ENCODE peak calls at places on chromosomes 5 and 9, in five cellular contexts. One of them, this sample, is unnamed.

GRCh38 chr5:37034955-37035354 is 158.4 kb downstream of the NIPBL start:
- DNase-seq in transverse colon: no peak
- DNase-seq in astrocyte of the spinal cord: no peak
- DNase-seq in tibial artery: no peak
- DNase-seq in psoas muscle: no peak
- DNase-seq in this sample: no peak

GRCh38 chr9:94160594-94161501 is 76.6 kb downstream of the PTPDC1 start:
- DNase-seq in tibial artery: no peak
- DNase-seq in transverse colon: no peak
- DNase-seq in psoas muscle: no peak
- DNase-seq in astrocyte of the spinal cord: no peak
- DNase-seq in this sample: no peak

GRCh38 chr5:65721050-65721774 is 697 bp downstream of the SGTB start:
- DNase-seq in transverse colon: peak
- DNase-seq in psoas muscle: peak
- DNase-seq in tibial artery: peak
- DNase-seq in astrocyte of the spinal cord: peak
- DNase-seq in this sample: peak

GRCh38 chr5:126477681-126478117 is 54.5 kb downstream of the GRAMD2B start:
- DNase-seq in transverse colon: no peak
- DNase-seq in psoas muscle: no peak
- DNase-seq in astrocyte of the spinal cord: peak
- DNase-seq in tibial artery: no peak
- DNase-seq in this sample: no peak

GRCh38 chr9:121463026-121463827 is 36.4 kb downstream of the GGTA1 start:
- DNase-seq in astrocyte of the spinal cord: no peak
- DNase-seq in psoas muscle: peak
- DNase-seq in tibial artery: peak
- DNase-seq in transverse colon: peak
- DNase-seq in this sample: peak

GRCh38 chr9:106481003-106481614 is 381.9 kb upstream of the ZNF462 start:
- DNase-seq in psoas muscle: no peak
- DNase-seq in astrocyte of the spinal cord: no peak
- DNase-seq in transverse colon: no peak
- DNase-seq in tibial artery: no peak
- DNase-seq in this sample: no peak

GRCh38 chr9:69174645-69175487 is 789 bp downstream of the TJP2 start:
- DNase-seq in tibial artery: peak
- DNase-seq in transverse colon: peak
- DNase-seq in psoas muscle: peak
- DNase-seq in astrocyte of the spinal cord: peak
- DNase-seq in this sample: peak

GRCh38 chr5:115602585-115603125 is 376 bp upstream of the TICAM2 start:
- DNase-seq in astrocyte of the spinal cord: peak
- DNase-seq in tibial artery: no peak
- DNase-seq in transverse colon: no peak
- DNase-seq in psoas muscle: no peak
- DNase-seq in this sample: no peak

GRCh38 chr9:69136185-69136584 is 37.9 kb upstream of the TJP2 start:
- DNase-seq in tibial artery: no peak
- DNase-seq in psoas muscle: no peak
- DNase-seq in transverse colon: no peak
- DNase-seq in astrocyte of the spinal cord: no peak
- DNase-seq in this sample: no peak

GRCh38 chr5:173321886-173322285 is 6.3 kb downstream of the STC2 start:
- DNase-seq in tibial artery: no peak
- DNase-seq in astrocyte of the spinal cord: no peak
- DNase-seq in psoas muscle: no peak
- DNase-seq in transverse colon: no peak
- DNase-seq in this sample: peak

GRCh38 chr5:178651046-178651810 is 24.4 kb upstream of the CLK4 start:
- DNase-seq in transverse colon: no peak
- DNase-seq in psoas muscle: no peak
- DNase-seq in tibial artery: no peak
- DNase-seq in astrocyte of the spinal cord: peak
- DNase-seq in this sample: peak

GRCh38 chr5:102600964-102601363 is 102.2 kb upstream of the SLCO6A1 start:
- DNase-seq in astrocyte of the spinal cord: peak
- DNase-seq in psoas muscle: no peak
- DNase-seq in transverse colon: no peak
- DNase-seq in tibial artery: no peak
- DNase-seq in this sample: peak

GRCh38 chr5:173327948-173328895 is at the start of gene STC2:
- DNase-seq in transverse colon: peak
- DNase-seq in psoas muscle: peak
- DNase-seq in astrocyte of the spinal cord: peak
- DNase-seq in tibial artery: peak
- DNase-seq in this sample: peak

GRCh38 chr5:143561248-143561647 is 157.8 kb upstream of the NR3C1 start:
- DNase-seq in tibial artery: no peak
- DNase-seq in transverse colon: no peak
- DNase-seq in psoas muscle: no peak
- DNase-seq in astrocyte of the spinal cord: no peak
- DNase-seq in this sample: no peak

GRCh38 chr5:104172976-104173375 is 610.4 kb upstream of the NUDT12 start:
- DNase-seq in astrocyte of the spinal cord: no peak
- DNase-seq in tibial artery: no peak
- DNase-seq in psoas muscle: no peak
- DNase-seq in transverse colon: no peak
- DNase-seq in this sample: no peak

GRCh38 chr9:18857769-18858168 is 175.2 kb downstream of the SAXO1 start:
- DNase-seq in transverse colon: no peak
- DNase-seq in tibial artery: no peak
- DNase-seq in psoas muscle: no peak
- DNase-seq in astrocyte of the spinal cord: peak
- DNase-seq in this sample: peak

GRCh38 chr9:110443146-110443877 is 105.6 kb upstream of the TXNDC8 start:
- DNase-seq in astrocyte of the spinal cord: peak
- DNase-seq in psoas muscle: no peak
- DNase-seq in transverse colon: no peak
- DNase-seq in tibial artery: no peak
- DNase-seq in this sample: peak

GRCh38 chr5:116626272-116626723 is 51.7 kb upstream of the SEMA6A start:
- DNase-seq in tibial artery: peak
- DNase-seq in psoas muscle: peak
- DNase-seq in transverse colon: peak
- DNase-seq in astrocyte of the spinal cord: peak
- DNase-seq in this sample: peak

GRCh38 chr9:107688728-107689127 is 199.2 kb upstream of the KLF4 start:
- DNase-seq in transverse colon: no peak
- DNase-seq in tibial artery: no peak
- DNase-seq in psoas muscle: no peak
- DNase-seq in astrocyte of the spinal cord: no peak
- DNase-seq in this sample: peak

GRCh38 chr5:59483971-59484472 is 409.5 kb downstream of the PDE4D start:
- DNase-seq in psoas muscle: no peak
- DNase-seq in tibial artery: no peak
- DNase-seq in astrocyte of the spinal cord: peak
- DNase-seq in transverse colon: no peak
- DNase-seq in this sample: peak

GRCh38 chr9:101326501-101326900 is 58.3 kb downstream of the BAAT start:
- DNase-seq in transverse colon: no peak
- DNase-seq in psoas muscle: no peak
- DNase-seq in tibial artery: no peak
- DNase-seq in astrocyte of the spinal cord: no peak
- DNase-seq in this sample: no peak

GRCh38 chr5:159031513-159031912 is 68.2 kb downstream of the EBF1 start:
- DNase-seq in astrocyte of the spinal cord: peak
- DNase-seq in transverse colon: no peak
- DNase-seq in psoas muscle: no peak
- DNase-seq in tibial artery: no peak
- DNase-seq in this sample: peak

GRCh38 chr5:83718195-83718825 is 2.3 kb downstream of the HAPLN1 start:
- DNase-seq in psoas muscle: no peak
- DNase-seq in astrocyte of the spinal cord: peak
- DNase-seq in tibial artery: no peak
- DNase-seq in transverse colon: peak
- DNase-seq in this sample: peak

GRCh38 chr9:95189230-95190098 is 128.0 kb downstream of the FANCC start:
- DNase-seq in astrocyte of the spinal cord: peak
- DNase-seq in tibial artery: peak
- DNase-seq in transverse colon: no peak
- DNase-seq in psoas muscle: no peak
- DNase-seq in this sample: peak

GRCh38 chr5:95735436-95735835 is 4.3 kb downstream of the RHOBTB3 start:
- DNase-seq in tibial artery: no peak
- DNase-seq in astrocyte of the spinal cord: no peak
- DNase-seq in transverse colon: no peak
- DNase-seq in psoas muscle: no peak
- DNase-seq in this sample: no peak
- H3K4me3 ChIP-seq in tibial artery: no peak
- H3K4me3 ChIP-seq in astrocyte of the spinal cord: no peak
- H3K4me3 ChIP-seq in transverse colon: peak
- H3K4me3 ChIP-seq in psoas muscle: peak
- H3K4me3 ChIP-seq in this sample: peak

GRCh38 chr5:120564013-120564412 is 99.9 kb downstream of the PRR16 start:
- DNase-seq in astrocyte of the spinal cord: no peak
- DNase-seq in tibial artery: no peak
- DNase-seq in psoas muscle: no peak
- DNase-seq in transverse colon: no peak
- DNase-seq in this sample: no peak
- TF ChIP-seq CTCF in astrocyte of the spinal cord: no peak
- TF ChIP-seq CTCF in tibial artery: no peak
- TF ChIP-seq CTCF in psoas muscle: no peak
- TF ChIP-seq CTCF in transverse colon: no peak
- TF ChIP-seq CTCF in this sample: no peak

DNA sequence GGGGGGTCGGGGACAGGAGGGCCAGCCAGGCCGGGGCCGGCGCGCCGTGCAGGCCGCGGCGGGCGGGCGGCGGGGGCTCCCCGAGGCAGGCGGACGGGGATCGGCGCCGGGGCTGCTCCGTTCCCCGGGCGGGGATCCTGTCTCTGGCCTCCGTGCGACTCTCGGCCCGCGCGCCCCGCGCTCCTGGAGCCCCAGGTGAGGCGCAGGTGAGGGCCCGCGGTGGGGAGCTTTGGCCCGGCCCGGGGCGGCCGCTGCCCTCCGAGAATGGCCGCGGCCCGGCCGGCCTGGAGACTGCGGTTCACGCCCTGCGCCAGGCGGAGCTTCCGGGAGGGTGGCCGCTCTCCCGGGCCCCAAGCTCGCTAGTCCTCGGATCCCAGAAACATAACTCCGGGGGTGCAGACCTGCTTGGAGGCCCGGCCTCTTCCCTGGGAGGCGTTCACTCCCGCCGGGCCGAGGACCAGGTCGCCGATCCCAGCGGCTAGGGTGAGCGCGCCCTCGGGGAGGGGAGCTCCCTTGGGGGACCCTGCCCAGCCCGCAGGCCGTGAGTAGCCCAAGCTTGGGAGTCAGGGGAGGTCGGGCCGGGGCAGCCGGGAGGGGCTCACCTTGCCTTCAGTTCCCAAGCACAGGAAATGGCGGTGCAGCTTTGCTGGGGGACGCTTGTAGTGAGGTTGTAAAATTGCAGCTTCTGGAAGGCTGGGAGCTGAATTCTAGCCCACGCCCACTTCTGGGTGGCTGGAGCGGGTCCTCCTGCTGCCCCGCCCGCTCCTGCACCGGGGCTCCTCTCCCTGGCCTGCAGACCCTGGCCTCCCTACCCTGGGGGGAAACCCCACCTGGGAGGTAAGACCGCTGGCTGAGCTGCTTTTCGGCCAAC is 724 bp downstream of the PPP1R26 start:
- DNase-seq in tibial artery: no peak
- DNase-seq in psoas muscle: no peak
- DNase-seq in astrocyte of the spinal cord: no peak
- DNase-seq in transverse colon: peak
- DNase-seq in this sample: peak
- H3K4me3 ChIP-seq in tibial artery: peak
- H3K4me3 ChIP-seq in psoas muscle: peak
- H3K4me3 ChIP-seq in astrocyte of the spinal cord: peak
- H3K4me3 ChIP-seq in transverse colon: peak
- H3K4me3 ChIP-seq in this sample: peak

DNA sequence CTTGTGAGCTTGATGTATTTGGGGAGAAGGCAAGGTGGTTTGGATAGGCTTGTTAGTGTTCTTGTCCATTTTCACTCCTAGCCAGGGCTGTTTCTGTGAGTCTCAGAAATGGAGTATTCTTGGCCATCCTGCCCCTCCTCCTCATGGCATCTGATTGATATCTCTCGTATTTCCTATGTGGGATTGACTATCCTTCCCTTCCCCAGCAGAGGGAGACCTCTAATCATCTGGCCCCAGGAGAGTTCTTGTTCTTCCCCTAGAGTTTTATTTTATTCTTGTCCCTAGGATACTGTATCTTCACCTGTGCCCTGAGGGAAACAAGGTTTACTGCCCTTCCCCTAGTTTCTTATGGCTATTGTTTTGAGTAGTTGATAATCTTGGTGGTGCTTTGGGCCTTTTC is 114.4 kb downstream of the VPS13A start:
- DNase-seq in transverse colon: no peak
- DNase-seq in tibial artery: no peak
- DNase-seq in psoas muscle: no peak
- DNase-seq in astrocyte of the spinal cord: no peak
- DNase-seq in this sample: peak
- TF ChIP-seq CTCF in transverse colon: peak
- TF ChIP-seq CTCF in tibial artery: no peak
- TF ChIP-seq CTCF in psoas muscle: no peak
- TF ChIP-seq CTCF in astrocyte of the spinal cord: peak
- TF ChIP-seq CTCF in this sample: peak

GRCh38 chr9:75148551-75148950 is 60.2 kb downstream of the OSTF1 start:
- DNase-seq in psoas muscle: no peak
- DNase-seq in tibial artery: no peak
- DNase-seq in astrocyte of the spinal cord: peak
- DNase-seq in transverse colon: no peak
- DNase-seq in this sample: peak
- H3K4me3 ChIP-seq in psoas muscle: no peak
- H3K4me3 ChIP-seq in tibial artery: no peak
- H3K4me3 ChIP-seq in astrocyte of the spinal cord: no peak
- H3K4me3 ChIP-seq in transverse colon: no peak
- H3K4me3 ChIP-seq in this sample: no peak

GRCh38 chr5:133750356-133750755 is 138.0 kb upstream of the FSTL4 start:
- DNase-seq in tibial artery: no peak
- DNase-seq in transverse colon: no peak
- DNase-seq in astrocyte of the spinal cord: no peak
- DNase-seq in psoas muscle: no peak
- DNase-seq in this sample: no peak

GRCh38 chr5:133744909-133745308 is 132.6 kb upstream of the FSTL4 start:
- DNase-seq in psoas muscle: no peak
- DNase-seq in tibial artery: no peak
- DNase-seq in transverse colon: no peak
- DNase-seq in astrocyte of the spinal cord: no peak
- DNase-seq in this sample: no peak

GRCh38 chr5:133749331-133749985 is 137.1 kb upstream of the FSTL4 start:
- DNase-seq in transverse colon: no peak
- DNase-seq in astrocyte of the spinal cord: no peak
- DNase-seq in psoas muscle: no peak
- DNase-seq in tibial artery: no peak
- DNase-seq in this sample: no peak

GRCh38 chr5:133744030-133744645 is 131.8 kb upstream of the FSTL4 start:
- DNase-seq in tibial artery: no peak
- DNase-seq in astrocyte of the spinal cord: no peak
- DNase-seq in transverse colon: no peak
- DNase-seq in psoas muscle: no peak
- DNase-seq in this sample: no peak

GRCh38 chr5:133746834-133747233 is 134.5 kb upstream of the FSTL4 start:
- DNase-seq in transverse colon: no peak
- DNase-seq in psoas muscle: no peak
- DNase-seq in tibial artery: no peak
- DNase-seq in astrocyte of the spinal cord: no peak
- DNase-seq in this sample: no peak
- TF ChIP-seq CTCF in transverse colon: no peak
- TF ChIP-seq CTCF in psoas muscle: no peak
- TF ChIP-seq CTCF in tibial artery: no peak
- TF ChIP-seq CTCF in astrocyte of the spinal cord: peak
- TF ChIP-seq CTCF in this sample: peak

GRCh38 chr5:151196556-151197290 is 27.2 kb downstream of the CCDC69 start:
- DNase-seq in psoas muscle: no peak
- DNase-seq in transverse colon: no peak
- DNase-seq in tibial artery: no peak
- DNase-seq in astrocyte of the spinal cord: no peak
- DNase-seq in this sample: no peak
- H3K4me3 ChIP-seq in psoas muscle: no peak
- H3K4me3 ChIP-seq in transverse colon: no peak
- H3K4me3 ChIP-seq in tibial artery: no peak
- H3K4me3 ChIP-seq in astrocyte of the spinal cord: no peak
- H3K4me3 ChIP-seq in this sample: no peak